ENCODE peak calls at places on chromosomes 2 and 18, in nine cellular contexts. One of them, this sample, is unnamed.

GRCh38 chr18:62625019-62625418 is 90.3 kb upstream of the PHLPP1 start:
- DNase-seq in heart left ventricle: peak
- DNase-seq in cardiac septum: no peak
- DNase-seq in NCI-H2029: no peak
- DNase-seq in GM04503: peak
- DNase-seq in Daoy: no peak
- DNase-seq in Peyer's patch: no peak
- DNase-seq in cardiac fibroblast: peak
- DNase-seq in GM18507: no peak
- DNase-seq in this sample: no peak

GRCh38 chr2:96831679-96832078 is 12.1 kb downstream of the ANKRD23 start:
- DNase-seq in heart left ventricle: no peak
- DNase-seq in cardiac septum: no peak
- DNase-seq in NCI-H2029: no peak
- DNase-seq in GM04503: no peak
- DNase-seq in Daoy: no peak
- DNase-seq in Peyer's patch: no peak
- DNase-seq in cardiac fibroblast: no peak
- DNase-seq in GM18507: no peak
- DNase-seq in this sample: no peak

GRCh38 chr2:218516614-218517013 is 51.5 kb downstream of the USP37 start:
- DNase-seq in heart left ventricle: no peak
- DNase-seq in cardiac septum: no peak
- DNase-seq in NCI-H2029: no peak
- DNase-seq in GM04503: no peak
- DNase-seq in Daoy: peak
- DNase-seq in Peyer's patch: no peak
- DNase-seq in cardiac fibroblast: peak
- DNase-seq in GM18507: no peak
- DNase-seq in this sample: no peak

GRCh38 chr18:13375302-13376255 is 157.0 kb downstream of the LDLRAD4 start:
- DNase-seq in heart left ventricle: peak
- DNase-seq in cardiac septum: peak
- DNase-seq in NCI-H2029: no peak
- DNase-seq in GM04503: peak
- DNase-seq in Daoy: peak
- DNase-seq in Peyer's patch: peak
- DNase-seq in cardiac fibroblast: peak
- DNase-seq in GM18507: peak
- DNase-seq in this sample: peak

GRCh38 chr2:3345621-3346020 is 32.0 kb downstream of the EIPR1 start:
- DNase-seq in heart left ventricle: no peak
- DNase-seq in cardiac septum: no peak
- DNase-seq in NCI-H2029: no peak
- DNase-seq in GM04503: no peak
- DNase-seq in Daoy: no peak
- DNase-seq in Peyer's patch: no peak
- DNase-seq in cardiac fibroblast: no peak
- DNase-seq in GM18507: no peak
- DNase-seq in this sample: no peak

GRCh38 chr18:48254077-48254602 is 155.0 kb downstream of the ZBTB7C start:
- DNase-seq in heart left ventricle: no peak
- DNase-seq in cardiac septum: no peak
- DNase-seq in NCI-H2029: no peak
- DNase-seq in GM04503: no peak
- DNase-seq in Daoy: no peak
- DNase-seq in Peyer's patch: no peak
- DNase-seq in cardiac fibroblast: no peak
- DNase-seq in GM18507: no peak
- DNase-seq in this sample: no peak

GRCh38 chr2:17894551-17894950 is 16.1 kb downstream of the KCNS3 start:
- DNase-seq in heart left ventricle: no peak
- DNase-seq in cardiac septum: no peak
- DNase-seq in NCI-H2029: no peak
- DNase-seq in GM04503: no peak
- DNase-seq in Daoy: no peak
- DNase-seq in Peyer's patch: no peak
- DNase-seq in cardiac fibroblast: no peak
- DNase-seq in GM18507: no peak
- DNase-seq in this sample: no peak

GRCh38 chr2:26246818-26247217 is 2.1 kb downstream of the HADHB start:
- DNase-seq in heart left ventricle: peak
- DNase-seq in cardiac septum: no peak
- DNase-seq in NCI-H2029: no peak
- DNase-seq in GM04503: no peak
- DNase-seq in Daoy: peak
- DNase-seq in Peyer's patch: no peak
- DNase-seq in cardiac fibroblast: peak
- DNase-seq in GM18507: no peak
- DNase-seq in this sample: no peak